ENCODE peak calls at places on chromosome 14, in six cellular contexts. E is hepatocyte, O is AG09309, U is mucosa of descending colon, M is tibial nerve, F is cardiac muscle cell. W is an unnamed sample.

GRCh38 chr14:74737753-74738325 is 24.9 kb downstream of the FCF1 start:
- DNase-seq in E (no peak), O (no peak), U (no peak), M (no peak), F (peak), W (no peak)

GRCh38 chr14:71527807-71528206 is 404.4 kb upstream of the RGS6 start:
- DNase-seq in E (no peak), O (no peak), U (no peak), M (no peak), F (peak), W (no peak)

GRCh38 chr14:63604626-63605025 is 37.0 kb downstream of the WDR89 start:
- DNase-seq in E (no peak), O (no peak), U (no peak), M (no peak), F (no peak), W (no peak)

GRCh38 chr14:98240396-98240795 is 1031.6 kb downstream of the BCL11B start:
- DNase-seq in E (no peak), O (no peak), U (no peak), M (no peak), F (no peak), W (no peak)

GRCh38 chr14:103871596-103872480 is 24.5 kb upstream of the PPP1R13B start:
- DNase-seq in E (peak), O (no peak), U (peak), M (no peak), F (peak), W (no peak)

GRCh38 chr14:75306917-75307699 is 28.5 kb downstream of the FOS start:
- DNase-seq in E (peak), O (no peak), U (no peak), M (no peak), F (no peak), W (no peak)

GRCh38 chr14:106372870-106373657 is 846.7 kb downstream of the TMEM121 start:
- DNase-seq in E (no peak), O (no peak), U (peak), M (peak), F (no peak), W (no peak)

GRCh38 chr14:101503431-101504095 is 57.7 kb upstream of the DIO3 start:
- DNase-seq in E (no peak), O (no peak), U (no peak), M (no peak), F (no peak), W (no peak)

GRCh38 chr14:61659582-61659981 is 35.7 kb upstream of the HIF1A start:
- DNase-seq in E (no peak), O (no peak), U (no peak), M (no peak), F (peak), W (no peak)

GRCh38 chr14:71133296-71133695 is 226.0 kb downstream of the PCNX1 start:
- DNase-seq in E (no peak), O (no peak), U (no peak), M (no peak), F (no peak), W (no peak)

GRCh38 chr14:21496453-21496852 is 14.7 kb downstream of the METTL3 start:
- DNase-seq in E (no peak), O (no peak), U (no peak), M (no peak), F (peak), W (no peak)

GRCh38 chr14:33120341-33120740 is 181.7 kb downstream of the NPAS3 start:
- DNase-seq in E (no peak), O (peak), U (no peak), M (no peak), F (no peak), W (no peak)

GRCh38 chr14:101017209-101017608 is 113.7 kb upstream of the RTL1 start:
- DNase-seq in E (no peak), O (peak), U (no peak), M (no peak), F (peak), W (peak)

GRCh38 chr14:84225243-84225642 is 1304.7 kb upstream of the FLRT2 start:
- DNase-seq in E (peak), O (no peak), U (no peak), M (no peak), F (peak), W (no peak)

GRCh38 chr14:106875503-106875902 is 1349.1 kb downstream of the TMEM121 start:
- DNase-seq in E (no peak), O (no peak), U (peak), M (no peak), F (no peak), W (no peak)

GRCh38 chr14:50389668-50390441 is 6.8 kb downstream of the CDKL1 start:
- DNase-seq in E (no peak), O (no peak), U (no peak), M (no peak), F (no peak), W (no peak)

GRCh38 chr14:59342516-59343484 is 122.4 kb downstream of the GPR135 start:
- DNase-seq in E (no peak), O (no peak), U (no peak), M (no peak), F (peak), W (no peak)

GRCh38 chr14:105605501-105606304 is 79.3 kb downstream of the TMEM121 start:
- DNase-seq in E (no peak), O (no peak), U (peak), M (no peak), F (no peak), W (no peak)

GRCh38 chr14:32252030-32252670 is 49.1 kb upstream of the RNU6-8 start:
- DNase-seq in E (peak), O (peak), U (no peak), M (peak), F (peak), W (no peak)

GRCh38 chr14:80714489-80714888 is 227.0 kb downstream of the CEP128 start:
- DNase-seq in E (no peak), O (no peak), U (no peak), M (no peak), F (no peak), W (no peak)

GRCh38 chr14:87233806-87234384 is 759.1 kb downstream of the GALC start:
- DNase-seq in E (no peak), O (no peak), U (no peak), M (no peak), F (no peak), W (no peak)

GRCh38 chr14:58465425-58465824 is 37.9 kb downstream of the KIAA0586 start:
- DNase-seq in E (peak), O (no peak), U (no peak), M (no peak), F (peak), W (no peak)

GRCh38 chr14:102046337-102047278 is 40.2 kb downstream of the HSP90AA1 start:
- DNase-seq in E (peak), O (no peak), U (peak), M (peak), F (peak), W (no peak)

GRCh38 chr14:23352506-23353432 is at the start of gene SLC22A17:
- DNase-seq in E (peak), O (peak), U (peak), M (peak), F (peak), W (peak)
- H3K4me3 ChIP-seq in E (peak), O (peak), U (peak), M (peak), F (peak), W (peak)

DNA sequence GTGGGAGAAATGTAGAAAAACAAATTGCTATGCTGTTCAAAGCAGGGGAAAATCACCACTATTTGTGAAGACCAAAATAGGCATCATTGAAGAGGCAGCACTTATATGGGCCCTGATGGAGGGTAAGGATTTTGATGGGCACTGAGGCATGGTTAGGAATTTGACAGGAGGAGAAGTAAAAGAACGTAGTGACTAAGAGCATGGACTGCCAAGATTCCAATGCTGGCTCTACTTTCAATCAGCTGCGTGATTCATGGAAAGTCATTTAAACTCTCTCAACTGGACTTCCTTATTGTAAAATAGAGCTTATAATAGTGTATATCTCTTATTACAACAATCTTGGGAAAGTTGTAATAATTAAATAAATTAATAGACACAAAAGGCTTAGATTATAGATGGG is 267.7 kb upstream of the G2E3 start:
- DNase-seq in E (no peak), O (peak), U (no peak), M (no peak), F (peak), W (peak)
- H3K4me3 ChIP-seq in E (no peak), O (no peak), U (no peak), M (no peak), F (no peak), W (no peak)

GRCh38 chr14:24092960-24093900 is 881 bp upstream of the PCK2 start:
- DNase-seq in E (peak), O (no peak), U (peak), M (no peak), F (no peak), W (no peak)
- H3K4me3 ChIP-seq in E (no peak), O (no peak), U (no peak), M (no peak), F (peak), W (peak)

GRCh38 chr14:51776102-51776894 is 84.1 kb upstream of the GNG2 start:
- DNase-seq in E (peak), O (no peak), U (peak), M (peak), F (peak), W (peak)
- H3K4me3 ChIP-seq in E (no peak), O (no peak), U (no peak), M (no peak), F (no peak), W (no peak)

DNA sequence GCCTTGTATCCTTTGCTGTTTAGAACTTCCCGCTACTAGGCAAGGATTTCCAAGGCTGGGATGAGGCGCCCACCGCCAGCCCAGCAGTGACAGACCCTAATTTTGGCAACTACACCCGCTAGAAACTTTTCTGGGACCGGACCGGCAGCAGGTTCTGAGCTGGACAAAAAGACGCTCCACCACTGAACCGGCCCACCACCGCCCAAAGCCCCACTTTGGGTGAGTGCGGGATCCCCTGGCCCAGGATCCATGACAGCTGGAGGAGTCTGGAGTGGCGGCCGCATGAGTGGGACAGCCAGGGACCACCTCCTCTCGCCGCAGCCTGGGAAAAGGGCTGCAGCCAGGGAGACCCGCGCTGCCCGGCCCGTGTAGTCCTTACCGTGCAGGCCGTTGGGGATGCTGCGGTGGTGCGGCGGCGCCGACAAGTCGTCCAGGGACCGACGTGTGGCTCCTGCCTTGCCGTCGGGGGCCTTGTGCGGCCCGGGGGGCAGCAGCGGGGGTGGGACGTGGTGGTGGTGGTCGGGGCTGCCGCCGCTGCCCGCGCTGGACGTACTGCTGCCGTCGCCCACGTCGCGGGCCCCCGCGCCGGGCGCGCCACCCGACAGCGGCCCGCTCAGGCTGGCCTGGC is 1.1 kb downstream of the CCDC85C start:
- DNase-seq in E (no peak), O (no peak), U (peak), M (no peak), F (no peak), W (no peak)
- H3K4me3 ChIP-seq in E (peak), O (peak), U (peak), M (peak), F (peak), W (no peak)

GRCh38 chr14:92747701-92748258 is 647 bp downstream of the LGMN start:
- DNase-seq in E (peak), O (no peak), U (no peak), M (no peak), F (no peak), W (no peak)
- H3K4me3 ChIP-seq in E (peak), O (peak), U (peak), M (peak), F (peak), W (peak)

GRCh38 chr14:52129733-52130132 is 60.9 kb upstream of the NID2 start:
- DNase-seq in E (no peak), O (no peak), U (no peak), M (peak), F (no peak), W (no peak)

GRCh38 chr14:52124791-52125661 is 56.2 kb upstream of the NID2 start:
- DNase-seq in E (peak), O (peak), U (no peak), M (no peak), F (peak), W (peak)

GRCh38 chr14:52121441-52121840 is 52.6 kb upstream of the NID2 start:
- DNase-seq in E (no peak), O (no peak), U (no peak), M (no peak), F (no peak), W (no peak)

GRCh38 chr14:52131640-52132320 is 62.9 kb upstream of the NID2 start:
- DNase-seq in E (peak), O (peak), U (peak), M (peak), F (peak), W (peak)

DNA sequence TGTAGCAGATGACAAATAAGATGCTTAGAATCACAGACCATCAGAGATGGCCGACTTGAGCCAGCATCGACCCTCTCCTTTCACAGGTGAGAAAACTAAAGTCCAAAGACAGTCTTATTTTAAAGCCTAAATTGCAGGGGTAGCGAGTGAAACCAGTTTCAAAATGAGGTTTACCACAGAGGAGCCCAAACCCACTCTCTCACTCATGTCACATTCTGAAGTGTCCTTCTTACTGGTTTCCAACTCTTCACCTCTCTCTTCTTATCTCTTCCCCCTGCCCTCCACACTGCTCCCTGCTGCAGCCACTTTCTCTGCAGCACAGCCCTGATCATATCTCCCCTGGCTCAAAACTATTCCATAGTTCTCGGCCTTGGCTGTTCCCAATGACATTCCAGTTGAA is 57.0 kb upstream of the NID2 start:
- DNase-seq in E (no peak), O (no peak), U (no peak), M (no peak), F (no peak), W (no peak)
- H3K4me3 ChIP-seq in E (no peak), O (no peak), U (no peak), M (no peak), F (no peak), W (no peak)

GRCh38 chr14:89397569-89397968 is 19.5 kb downstream of the FOXN3 start:
- DNase-seq in E (no peak), O (no peak), U (no peak), M (no peak), F (no peak), W (no peak)

GRCh38 chr14:89400529-89400928 is 16.5 kb downstream of the FOXN3 start:
- DNase-seq in E (no peak), O (no peak), U (no peak), M (no peak), F (no peak), W (no peak)

GRCh38 chr14:89399594-89400068 is 17.4 kb downstream of the FOXN3 start:
- DNase-seq in E (peak), O (peak), U (no peak), M (no peak), F (peak), W (peak)

GRCh38 chr14:89401241-89401640 is 15.8 kb downstream of the FOXN3 start:
- DNase-seq in E (no peak), O (no peak), U (no peak), M (no peak), F (no peak), W (no peak)

DNA sequence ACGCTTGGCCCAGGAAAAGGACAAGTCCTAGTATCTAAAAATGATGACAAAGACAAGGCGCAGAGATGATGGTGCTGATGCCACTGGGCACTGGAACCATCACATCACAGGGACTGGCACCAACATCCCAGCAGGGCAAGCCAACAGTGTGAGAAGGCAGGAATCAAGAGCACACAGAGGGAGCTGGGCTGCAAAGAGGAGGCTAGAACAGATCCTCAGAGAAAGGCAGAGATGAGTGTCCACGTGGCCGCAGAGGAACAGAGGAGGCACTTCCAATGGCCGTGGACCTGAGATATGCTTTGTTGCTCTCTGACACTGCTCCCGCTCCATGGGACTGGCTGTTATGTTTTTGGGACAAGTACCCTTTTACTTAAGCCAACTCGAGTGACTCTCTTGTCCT is 17.9 kb downstream of the FOXN3 start:
- DNase-seq in E (no peak), O (no peak), U (no peak), M (no peak), F (no peak), W (no peak)
- H3K4me3 ChIP-seq in E (no peak), O (no peak), U (no peak), M (no peak), F (no peak), W (no peak)

GRCh38 chr14:37602605-37603453 is 7.4 kb downstream of the TTC6 start:
- DNase-seq in E (no peak), O (no peak), U (no peak), M (no peak), F (no peak), W (no peak)

GRCh38 chr14:37599527-37600368 is 4.3 kb downstream of the TTC6 start:
- DNase-seq in E (peak), O (no peak), U (peak), M (no peak), F (no peak), W (no peak)

GRCh38 chr14:37600880-37601741 is 5.7 kb downstream of the TTC6 start:
- DNase-seq in E (no peak), O (no peak), U (no peak), M (no peak), F (no peak), W (no peak)

GRCh38 chr14:37601849-37602248 is 6.4 kb downstream of the TTC6 start:
- DNase-seq in E (no peak), O (no peak), U (no peak), M (no peak), F (no peak), W (no peak)

GRCh38 chr14:37603688-37604251 is 8.3 kb downstream of the TTC6 start:
- DNase-seq in E (no peak), O (no peak), U (no peak), M (no peak), F (no peak), W (no peak)
- H3K4me3 ChIP-seq in E (no peak), O (no peak), U (no peak), M (no peak), F (no peak), W (no peak)

DNA sequence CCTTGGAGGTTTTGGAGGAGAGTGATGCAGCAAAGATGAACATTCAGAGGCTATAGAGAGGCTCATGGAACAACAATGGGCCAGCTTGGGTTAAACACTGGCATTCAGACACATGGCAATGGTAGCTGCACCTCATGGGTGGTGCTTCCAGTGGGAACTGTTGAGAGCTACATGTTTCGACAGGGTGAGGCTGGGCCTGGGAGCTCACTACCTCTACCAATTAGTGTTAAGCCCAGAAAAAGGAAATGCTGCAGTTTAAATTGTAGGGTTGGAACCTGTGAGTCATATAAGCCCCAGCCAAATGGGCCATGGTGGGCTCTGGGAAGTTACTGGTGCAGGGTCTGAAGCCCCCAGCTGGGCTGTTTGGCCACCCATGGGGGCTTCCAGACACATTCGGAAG is 279.7 kb downstream of the ZFP36L1 start:
- DNase-seq in E (no peak), O (no peak), U (no peak), M (no peak), F (no peak), W (no peak)
- H3K4me3 ChIP-seq in E (no peak), O (no peak), U (no peak), M (no peak), F (no peak), W (no peak)